ENCODE peak calls at places on chromosome 6, in eight cellular contexts. F is erythroblast, G is uterus, Z is suprapubic skin, K is esophagus squamous epithelium, H is Peyer's patch, V is transverse colon, R is NB4. X is an unnamed sample.

GRCh38 chr6:90537027-90537426 is 49.8 kb downstream of the MAP3K7 start:
- DNase-seq in F (no peak), G (no peak), Z (no peak), K (no peak), H (no peak), V (no peak), R (peak), X (no peak)

GRCh38 chr6:74606488-74607135 is 599.2 kb downstream of the COL12A1 start:
- DNase-seq in F (no peak), G (no peak), Z (no peak), K (no peak), H (no peak), V (no peak), R (peak), X (no peak)

GRCh38 chr6:158752613-158753012 is 66.6 kb downstream of the EZR start:
- DNase-seq in F (no peak), G (no peak), Z (no peak), K (no peak), H (no peak), V (no peak), R (no peak), X (no peak)

GRCh38 chr6:150732765-150733539 is 132.6 kb upstream of the MTHFD1L start:
- DNase-seq in F (no peak), G (no peak), Z (no peak), K (no peak), H (no peak), V (no peak), R (no peak), X (no peak)

GRCh38 chr6:18763086-18763485 is 375.9 kb downstream of the RNF144B start:
- DNase-seq in F (no peak), G (no peak), Z (no peak), K (no peak), H (no peak), V (no peak), R (no peak), X (no peak)

GRCh38 chr6:87789198-87789899 is 87.3 kb upstream of the AKIRIN2 start:
- DNase-seq in F (no peak), G (no peak), Z (no peak), K (no peak), H (peak), V (no peak), R (peak), X (no peak)

GRCh38 chr6:85372188-85372914 is 77.5 kb upstream of the NT5E start:
- DNase-seq in F (no peak), G (no peak), Z (no peak), K (no peak), H (no peak), V (no peak), R (peak), X (no peak)

GRCh38 chr6:127879685-127880084 is 21.2 kb downstream of the THEMIS start:
- DNase-seq in F (no peak), G (no peak), Z (no peak), K (no peak), H (no peak), V (no peak), R (no peak), X (no peak)

GRCh38 chr6:106450645-106451044 is 90.1 kb downstream of the CRYBG1 start:
- DNase-seq in F (no peak), G (no peak), Z (no peak), K (no peak), H (no peak), V (no peak), R (peak), X (no peak)

GRCh38 chr6:95318137-95318536 is 259.2 kb upstream of the MANEA start:
- DNase-seq in F (no peak), G (no peak), Z (no peak), K (no peak), H (no peak), V (no peak), R (no peak), X (no peak)

GRCh38 chr6:42505377-42505702 is 53.6 kb upstream of the TRERF1 start:
- DNase-seq in F (no peak), G (no peak), Z (no peak), K (no peak), H (no peak), V (no peak), R (no peak), X (no peak)

GRCh38 chr6:116764961-116765841 is at the start of gene FAM162B:
- DNase-seq in F (peak), G (peak), Z (no peak), K (no peak), H (no peak), V (peak), R (no peak), X (peak)

GRCh38 chr6:34627296-34627695 is 69.3 kb downstream of the ILRUN start:
- DNase-seq in F (no peak), G (no peak), Z (no peak), K (no peak), H (no peak), V (no peak), R (no peak), X (no peak)

GRCh38 chr6:12602951-12603710 is 113.4 kb upstream of the PHACTR1 start:
- DNase-seq in F (no peak), G (no peak), Z (no peak), K (no peak), H (no peak), V (peak), R (peak), X (no peak)

GRCh38 chr6:135162678-135163439 is 18.2 kb upstream of the MYB start:
- DNase-seq in F (peak), G (no peak), Z (no peak), K (no peak), H (peak), V (peak), R (peak), X (no peak)

GRCh38 chr6:160293844-160294243 is 35.2 kb upstream of the SLC22A2 start:
- DNase-seq in F (no peak), G (no peak), Z (no peak), K (no peak), H (no peak), V (peak), R (no peak), X (no peak)

GRCh38 chr6:41021832-41022231 is 17.2 kb downstream of the UNC5CL start:
- DNase-seq in F (no peak), G (no peak), Z (no peak), K (no peak), H (no peak), V (no peak), R (peak), X (no peak)

GRCh38 chr6:16649241-16649640 is 112.0 kb downstream of the ATXN1 start:
- DNase-seq in F (no peak), G (no peak), Z (no peak), K (no peak), H (no peak), V (no peak), R (no peak), X (no peak)

GRCh38 chr6:124303971-124304370 is 500.3 kb downstream of the NKAIN2 start:
- DNase-seq in F (no peak), G (no peak), Z (no peak), K (no peak), H (no peak), V (no peak), R (no peak), X (no peak)

GRCh38 chr6:88629838-88630462 is 333.5 kb downstream of the RNGTT start:
- DNase-seq in F (peak), G (no peak), Z (no peak), K (no peak), H (peak), V (no peak), R (peak), X (no peak)

GRCh38 chr6:16205377-16206144 is 32.8 kb upstream of the GMPR start:
- DNase-seq in F (no peak), G (no peak), Z (no peak), K (no peak), H (peak), V (no peak), R (peak), X (no peak)

GRCh38 chr6:6734463-6735455 is 146.2 kb downstream of the LY86 start:
- DNase-seq in F (peak), G (no peak), Z (no peak), K (no peak), H (no peak), V (peak), R (no peak), X (no peak)

GRCh38 chr6:169250660-169251059 is 3.0 kb downstream of the THBS2 start:
- DNase-seq in F (no peak), G (no peak), Z (peak), K (no peak), H (peak), V (no peak), R (peak), X (peak)

GRCh38 chr6:170091000-170091638 is 199.8 kb downstream of the DLL1 start:
- DNase-seq in F (no peak), G (peak), Z (peak), K (no peak), H (peak), V (peak), R (no peak), X (no peak)

GRCh38 chr6:44676246-44676790 is 288.8 kb downstream of the CDC5L start:
- DNase-seq in F (peak), G (no peak), Z (no peak), K (no peak), H (no peak), V (no peak), R (no peak), X (no peak)

GRCh38 chr6:15327271-15327670 is 81.4 kb downstream of the JARID2 start:
- DNase-seq in F (peak), G (no peak), Z (no peak), K (no peak), H (peak), V (peak), R (no peak), X (no peak)

GRCh38 chr6:21754891-21755290 is 161.3 kb downstream of the SOX4 start:
- DNase-seq in F (no peak), G (no peak), Z (no peak), K (no peak), H (no peak), V (no peak), R (no peak), X (no peak)

GRCh38 chr6:138645976-138646640 is 127.5 kb upstream of the CCDC28A start:
- DNase-seq in F (no peak), G (no peak), Z (no peak), K (no peak), H (no peak), V (no peak), R (peak), X (no peak)

GRCh38 chr6:137013738-137014602 is 30.8 kb downstream of the IL20RA start:
- DNase-seq in F (no peak), G (peak), Z (no peak), K (no peak), H (no peak), V (no peak), R (peak), X (no peak)

GRCh38 chr6:47188588-47189021 is 121.1 kb downstream of the TNFRSF21 start:
- DNase-seq in F (no peak), G (no peak), Z (no peak), K (no peak), H (peak), V (peak), R (no peak), X (no peak)

GRCh38 chr6:127582777-127583462 is 5.9 kb downstream of the C6orf58 start:
- DNase-seq in F (peak), G (no peak), Z (no peak), K (no peak), H (no peak), V (no peak), R (no peak), X (no peak)

GRCh38 chr6:33583591-33584155 is 3.6 kb upstream of the BAK1 start:
- DNase-seq in F (no peak), G (no peak), Z (no peak), K (no peak), H (no peak), V (no peak), R (no peak), X (no peak)

GRCh38 chr6:52551483-52552277 is 25.2 kb downstream of the TRAM2 start:
- DNase-seq in F (no peak), G (peak), Z (no peak), K (no peak), H (no peak), V (peak), R (no peak), X (peak)

GRCh38 chr6:19731286-19731685 is 105.9 kb upstream of the ID4 start:
- DNase-seq in F (no peak), G (no peak), Z (no peak), K (no peak), H (no peak), V (no peak), R (no peak), X (no peak)

GRCh38 chr6:36427781-36428345 is 14.8 kb downstream of the PXT1 start:
- DNase-seq in F (peak), G (no peak), Z (no peak), K (no peak), H (no peak), V (no peak), R (peak), X (no peak)

GRCh38 chr6:36422714-36423100 is 19.9 kb downstream of the PXT1 start:
- DNase-seq in F (no peak), G (no peak), Z (no peak), K (no peak), H (no peak), V (no peak), R (peak), X (no peak)

GRCh38 chr6:36419295-36419694 is 23.4 kb downstream of the PXT1 start:
- DNase-seq in F (no peak), G (no peak), Z (no peak), K (no peak), H (no peak), V (no peak), R (no peak), X (no peak)

GRCh38 chr6:36426622-36427021 is 16.0 kb downstream of the PXT1 start:
- DNase-seq in F (no peak), G (no peak), Z (no peak), K (no peak), H (no peak), V (no peak), R (no peak), X (no peak)

GRCh38 chr6:36423101-36423824 is 19.4 kb downstream of the PXT1 start:
- DNase-seq in F (peak), G (peak), Z (peak), K (peak), H (peak), V (peak), R (peak), X (peak)
- TF ChIP-seq POLR2A in F (peak), G (peak), Z (peak), K (no peak), H (peak), V (peak), R (peak), X (peak)

GRCh38 chr6:111918825-111919224 is 45.6 kb upstream of the FYN start:
- DNase-seq in F (no peak), G (peak), Z (no peak), K (no peak), H (no peak), V (no peak), R (peak), X (no peak)
- TF ChIP-seq POLR2A in F (no peak), G (no peak), Z (no peak), K (no peak), H (no peak), V (no peak), R (no peak), X (no peak)

GRCh38 chr6:3204921-3205320 is 22.5 kb downstream of the TUBB2B start:
- DNase-seq in F (no peak), G (no peak), Z (no peak), K (no peak), H (no peak), V (no peak), R (no peak), X (no peak)
- TF ChIP-seq POLR2A in F (no peak), G (no peak), Z (no peak), K (no peak), H (no peak), V (no peak), R (no peak), X (no peak)

GRCh38 chr6:28137458-28138020 is 4.1 kb upstream of the ZKSCAN8 start:
- DNase-seq in F (no peak), G (no peak), Z (no peak), K (no peak), H (no peak), V (no peak), R (peak), X (no peak)
- TF ChIP-seq POLR2A in F (no peak), G (no peak), Z (no peak), K (no peak), H (no peak), V (no peak), R (peak), X (no peak)

X was measured in right lobe of liver.